ENCODE peak calls at places on chromosomes 1 and 21, in eight cellular contexts. S is G401; G is left ventricle myocardium superior; E is hepatocyte; K is NCI-H524; Q is stimulated activated CD4-positive, alpha-beta T cell treated with anti-CD3 and anti-CD28 coated beads, Interleukin-1b, Interleukin-23, amount 100 ng/mL, for 4 hours; A is substantia nigra; W is fibroblast of villous mesenchyme. D is an unnamed sample.
A peak's percentile ranks its signal among the peaks of the same experiment; 100 is the strongest.

GRCh38 chr1:10122926-10123325 is 87.4 kb upstream of the KIF1B start:
- DNase-seq in S (no peak), K (no peak), W (peak; percentile 78), A (no peak), G (no peak), E (no peak), Q (no peak), D (no peak)

GRCh38 chr1:17550684-17551584 is 11.4 kb downstream of the ARHGEF10L start:
- DNase-seq in W (no peak), E (no peak), G (no peak), K (peak; percentile 21), Q (no peak), A (no peak), S (no peak), D (no peak)

GRCh38 chr1:179809506-179810366 is 66.6 kb downstream of the FAM163A start:
- DNase-seq in A (peak; percentile 64), K (peak; percentile 71), G (peak; percentile 63), S (peak; percentile 76), E (peak; percentile 88), Q (peak; percentile 52), W (peak; percentile 82), D (peak; percentile 74)

GRCh38 chr1:56644941-56645662 is at the start of gene PRKAA2:
- DNase-seq in Q (no peak), K (peak; percentile 69), G (peak; percentile 78), S (peak; percentile 57), W (no peak), A (peak; percentile 3), E (peak; percentile 81), D (peak; percentile 58)

GRCh38 chr1:15174615-15174983 is 21.1 kb downstream of the TMEM51 start:
- DNase-seq in A (no peak), Q (no peak), W (no peak), G (no peak), K (peak; percentile 13), E (no peak), S (no peak), D (no peak)

GRCh38 chr1:89996415-89997110 is 1.7 kb downstream of the ZNF326 start:
- DNase-seq in A (no peak), S (no peak), G (no peak), K (no peak), E (no peak), W (no peak), Q (no peak), D (no peak)

GRCh38 chr1:7110306-7110705 is 325.1 kb downstream of the CAMTA1 start:
- DNase-seq in S (peak; percentile 41), A (no peak), G (no peak), K (peak; percentile 63), Q (no peak), E (no peak), W (no peak), D (no peak)

GRCh38 chr1:240352769-240353168 is 259.2 kb downstream of the GREM2 start:
- DNase-seq in K (no peak), Q (no peak), A (no peak), W (peak; percentile 71), G (no peak), E (peak; percentile 4), S (no peak), D (no peak)

GRCh38 chr1:201530741-201531521 is 8.0 kb upstream of the NAV1 start:
- DNase-seq in E (peak; percentile 90), K (peak; percentile 79), Q (no peak), S (peak; percentile 51), W (peak; percentile 86), G (peak; percentile 91), A (peak; percentile 84), D (peak; percentile 85)

GRCh38 chr1:75614455-75615379 is 3.8 kb upstream of the SLC44A5 start:
- DNase-seq in G (peak; percentile 43), E (peak; percentile 77), K (peak; percentile 88), S (peak; percentile 17), Q (no peak), W (no peak), A (peak; percentile 10), D (peak; percentile 68)

GRCh38 chr1:23475134-23475628 is 8.8 kb downstream of the ASAP3 start:
- DNase-seq in S (peak; percentile 6), G (no peak), K (no peak), A (peak; percentile 12), Q (no peak), E (peak; percentile 52), W (peak; percentile 94), D (no peak)

GRCh38 chr1:204093421-204093717 is 20.5 kb downstream of the SOX13 start:
- DNase-seq in W (no peak), A (no peak), E (peak; percentile 77), S (no peak), G (no peak), Q (no peak), K (peak; percentile 20), D (no peak)

GRCh38 chr21:41877901-41878830 is 978 bp downstream of the PRDM15 start:
- DNase-seq in S (peak; percentile 63), A (no peak), K (peak; percentile 36), G (no peak), Q (peak; percentile 14), W (peak; percentile 69), E (peak; percentile 49), D (no peak)

GRCh38 chr1:245501635-245502034 is 346.9 kb downstream of the KIF26B start:
- DNase-seq in K (no peak), Q (no peak), E (no peak), W (no peak), A (peak; percentile 19), S (no peak), G (no peak), D (no peak)

D was measured in neural crest cell.